ENCODE peak calls at places on chromosomes 7 and 10, in seven cellular contexts. One of them, this sample, is unnamed.

GRCh38 chr7:110204527-110204926 is 886.4 kb upstream of the LRRN3 start:
- DNase-seq in H1: peak; percentile 47
- DNase-seq in GM12878: no peak
- DNase-seq in SK-N-SH: no peak
- DNase-seq in GM12891: no peak
- DNase-seq in K562: no peak
- DNase-seq in HepG2: no peak
- DNase-seq in this sample: no peak

GRCh38 chr10:72525277-72525676 is 100.6 kb downstream of the MICU1 start:
- DNase-seq in HepG2: peak; percentile 74
- DNase-seq in H1: no peak
- DNase-seq in GM12878: no peak
- DNase-seq in GM12891: no peak
- DNase-seq in SK-N-SH: no peak
- DNase-seq in K562: no peak
- DNase-seq in this sample: no peak

GRCh38 chr10:96632974-96633373 is 46.2 kb upstream of the TM9SF3 start:
- DNase-seq in HepG2: no peak
- DNase-seq in GM12891: no peak
- DNase-seq in K562: no peak
- DNase-seq in GM12878: no peak
- DNase-seq in SK-N-SH: no peak
- DNase-seq in H1: no peak
- DNase-seq in this sample: no peak

GRCh38 chr7:157140118-157140905 is 1.6 kb downstream of the UBE3C start:
- DNase-seq in HepG2: no peak
- DNase-seq in GM12891: no peak
- DNase-seq in GM12878: no peak
- DNase-seq in H1: peak; percentile 31
- DNase-seq in SK-N-SH: no peak
- DNase-seq in K562: no peak
- DNase-seq in this sample: no peak

GRCh38 chr10:5530846-5531557 is 6.2 kb downstream of the CALML3 start:
- DNase-seq in H1: no peak
- DNase-seq in GM12878: no peak
- DNase-seq in HepG2: no peak
- DNase-seq in K562: no peak
- DNase-seq in GM12891: no peak
- DNase-seq in SK-N-SH: no peak
- DNase-seq in this sample: no peak

GRCh38 chr7:146366938-146367337 is 250.3 kb downstream of the CNTNAP2 start:
- DNase-seq in SK-N-SH: no peak
- DNase-seq in K562: no peak
- DNase-seq in GM12878: no peak
- DNase-seq in H1: no peak
- DNase-seq in HepG2: no peak
- DNase-seq in GM12891: no peak
- DNase-seq in this sample: no peak

GRCh38 chr7:100162874-100163533 is 4.5 kb upstream of the TRAPPC14 start:
- DNase-seq in H1: no peak
- DNase-seq in K562: peak; percentile 55
- DNase-seq in HepG2: no peak
- DNase-seq in SK-N-SH: peak; percentile 23
- DNase-seq in GM12891: no peak
- DNase-seq in GM12878: no peak
- DNase-seq in this sample: no peak

GRCh38 chr10:575312-576129 is 113.9 kb downstream of the DIP2C start:
- DNase-seq in GM12891: no peak
- DNase-seq in H1: no peak
- DNase-seq in SK-N-SH: no peak
- DNase-seq in K562: no peak
- DNase-seq in HepG2: no peak
- DNase-seq in GM12878: no peak
- DNase-seq in this sample: no peak

GRCh38 chr10:4353059-4353655 is 472.9 kb upstream of the AKR1E2 start:
- DNase-seq in HepG2: no peak
- DNase-seq in SK-N-SH: no peak
- DNase-seq in GM12878: no peak
- DNase-seq in H1: no peak
- DNase-seq in GM12891: no peak
- DNase-seq in K562: no peak
- DNase-seq in this sample: no peak

GRCh38 chr10:120205368-120206018 is 251.5 kb upstream of the PLPP4 start:
- DNase-seq in GM12891: no peak
- DNase-seq in HepG2: no peak
- DNase-seq in GM12878: no peak
- DNase-seq in SK-N-SH: no peak
- DNase-seq in H1: no peak
- DNase-seq in K562: no peak
- DNase-seq in this sample: no peak

GRCh38 chr10:124231188-124232135 is 138.1 kb upstream of the CHST15 start:
- DNase-seq in SK-N-SH: no peak
- DNase-seq in H1: no peak
- DNase-seq in GM12878: no peak
- DNase-seq in HepG2: no peak
- DNase-seq in GM12891: no peak
- DNase-seq in K562: no peak
- DNase-seq in this sample: peak; percentile 26

GRCh38 chr7:3461923-3462322 is 160.9 kb downstream of the SDK1 start:
- DNase-seq in SK-N-SH: no peak
- DNase-seq in H1: no peak
- DNase-seq in K562: no peak
- DNase-seq in GM12878: no peak
- DNase-seq in HepG2: no peak
- DNase-seq in GM12891: no peak
- DNase-seq in this sample: no peak

GRCh38 chr7:147894271-147894670 is 696.3 kb upstream of the C7orf33 start:
- DNase-seq in HepG2: no peak
- DNase-seq in SK-N-SH: peak; percentile 53
- DNase-seq in H1: no peak
- DNase-seq in K562: no peak
- DNase-seq in GM12878: no peak
- DNase-seq in GM12891: no peak
- DNase-seq in this sample: no peak

GRCh38 chr10:100969175-100970075 is at the start of gene SEMA4G:
- DNase-seq in H1: peak; percentile 90
- DNase-seq in SK-N-SH: peak; percentile 97
- DNase-seq in K562: peak; percentile 66
- DNase-seq in HepG2: peak; percentile 80
- DNase-seq in GM12878: no peak
- DNase-seq in GM12891: peak; percentile 78
- DNase-seq in this sample: peak; percentile 61

GRCh38 chr10:116947838-116948529 is 57.0 kb downstream of the SHTN1 start:
- DNase-seq in H1: no peak
- DNase-seq in HepG2: peak; percentile 54
- DNase-seq in K562: peak; percentile 4
- DNase-seq in SK-N-SH: no peak
- DNase-seq in GM12878: no peak
- DNase-seq in GM12891: no peak
- DNase-seq in this sample: no peak

GRCh38 chr7:79199961-79200360 is 253.5 kb downstream of the MAGI2 start:
- DNase-seq in SK-N-SH: no peak
- DNase-seq in K562: no peak
- DNase-seq in H1: no peak
- DNase-seq in GM12891: no peak
- DNase-seq in GM12878: no peak
- DNase-seq in HepG2: no peak
- DNase-seq in this sample: no peak

GRCh38 chr10:75651452-75651851 is 220.0 kb downstream of the LRMDA start:
- DNase-seq in GM12878: no peak
- DNase-seq in H1: no peak
- DNase-seq in SK-N-SH: no peak
- DNase-seq in HepG2: peak; percentile 13
- DNase-seq in GM12891: no peak
- DNase-seq in K562: no peak
- DNase-seq in this sample: no peak

GRCh38 chr10:129685271-129685670 is 218.2 kb downstream of the MGMT start:
- DNase-seq in SK-N-SH: no peak
- DNase-seq in H1: no peak
- DNase-seq in GM12891: no peak
- DNase-seq in GM12878: no peak
- DNase-seq in K562: no peak
- DNase-seq in HepG2: no peak
- DNase-seq in this sample: no peak

DNA sequence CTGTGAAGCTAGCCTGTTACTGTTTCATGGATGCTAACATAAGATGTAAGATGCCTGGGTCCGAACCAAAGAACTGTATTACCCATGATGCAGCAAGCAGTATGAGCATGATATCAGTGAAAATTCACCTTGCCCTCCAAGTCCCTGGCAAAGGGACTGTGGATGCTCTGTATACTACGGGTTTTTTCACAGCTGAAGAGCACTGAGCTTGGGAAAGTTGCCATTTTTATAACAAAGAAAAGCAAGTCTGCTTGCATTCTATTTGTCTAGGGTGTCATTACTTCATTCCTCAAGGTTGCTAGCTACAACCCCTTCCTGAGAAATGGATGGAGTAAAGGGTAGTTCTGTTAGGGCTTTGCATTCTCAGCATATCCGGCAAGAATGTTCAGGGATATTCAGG is 5.2 kb upstream of the GPR22 start:
- DNase-seq in K562: no peak
- DNase-seq in H1: no peak
- DNase-seq in SK-N-SH: no peak
- DNase-seq in GM12891: no peak
- DNase-seq in GM12878: no peak
- DNase-seq in HepG2: no peak
- DNase-seq in this sample: no peak
- TF ChIP-seq TAF1 in K562: no peak
- TF ChIP-seq TAF1 in H1: no peak
- TF ChIP-seq TAF1 in SK-N-SH: no peak
- TF ChIP-seq TAF1 in GM12891: no peak
- TF ChIP-seq TAF1 in GM12878: no peak
- TF ChIP-seq TAF1 in HepG2: no peak
- TF ChIP-seq TAF1 in this sample: no peak

DNA sequence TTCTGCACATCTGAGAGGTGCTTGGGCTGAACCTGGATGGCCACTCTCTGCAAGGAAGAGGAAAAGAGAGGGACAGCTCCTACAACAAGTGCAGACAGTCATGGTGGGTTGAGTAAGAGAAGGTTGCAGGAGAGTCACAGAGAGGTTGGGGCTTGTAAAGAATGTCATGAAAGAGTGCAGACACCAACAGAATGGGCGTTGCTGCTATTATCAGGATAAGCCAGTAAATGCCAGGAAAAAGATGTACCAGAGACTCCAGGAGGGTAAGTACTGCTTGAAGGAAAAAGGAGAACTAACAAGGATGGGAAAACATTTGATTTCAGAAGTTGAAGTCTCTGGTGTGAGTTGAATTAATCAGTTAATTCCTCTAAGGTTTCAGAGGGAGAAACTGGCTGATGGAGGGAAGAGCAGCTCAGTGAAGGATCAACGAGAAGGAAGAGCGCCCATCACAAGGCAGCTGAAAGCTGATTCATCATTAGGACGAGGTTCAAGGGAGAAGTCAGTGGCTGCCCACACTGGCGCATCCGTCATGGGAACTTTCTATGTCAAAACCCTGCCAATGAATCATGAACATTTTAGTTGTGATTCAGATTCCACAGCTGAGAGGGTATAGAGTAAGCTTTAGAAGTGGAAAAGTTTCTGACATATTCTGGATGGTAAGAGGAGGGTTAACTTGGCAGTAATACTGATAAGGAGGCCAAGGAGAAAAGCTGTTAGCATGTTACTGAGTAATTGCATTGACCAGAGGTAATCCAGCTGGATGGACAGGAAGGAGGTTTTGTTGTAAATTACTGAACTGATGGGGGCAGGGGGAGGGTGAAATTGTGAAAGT is 78.0 kb upstream of the NRP1 start:
- DNase-seq in K562: no peak
- DNase-seq in SK-N-SH: no peak
- DNase-seq in GM12891: no peak
- DNase-seq in H1: no peak
- DNase-seq in HepG2: no peak
- DNase-seq in GM12878: no peak
- DNase-seq in this sample: no peak
- TF ChIP-seq TAF1 in K562: no peak
- TF ChIP-seq TAF1 in SK-N-SH: no peak
- TF ChIP-seq TAF1 in GM12891: no peak
- TF ChIP-seq TAF1 in H1: no peak
- TF ChIP-seq TAF1 in HepG2: no peak
- TF ChIP-seq TAF1 in GM12878: no peak
- TF ChIP-seq TAF1 in this sample: no peak

GRCh38 chr7:93574269-93574645 is 267 bp downstream of the CALCR start:
- DNase-seq in GM12878: no peak
- DNase-seq in SK-N-SH: peak; percentile 48
- DNase-seq in HepG2: no peak
- DNase-seq in H1: no peak
- DNase-seq in K562: no peak
- DNase-seq in GM12891: no peak
- DNase-seq in this sample: no peak

GRCh38 chr7:93575555-93576397 is 1.3 kb upstream of the CALCR start:
- DNase-seq in HepG2: no peak
- DNase-seq in H1: peak; percentile 59
- DNase-seq in GM12878: no peak
- DNase-seq in GM12891: no peak
- DNase-seq in SK-N-SH: peak; percentile 50
- DNase-seq in K562: no peak
- DNase-seq in this sample: no peak

GRCh38 chr7:93574646-93575554 is at the start of gene CALCR:
- DNase-seq in K562: no peak
- DNase-seq in GM12878: no peak
- DNase-seq in SK-N-SH: peak; percentile 71
- DNase-seq in GM12891: no peak
- DNase-seq in H1: peak; percentile 73
- DNase-seq in HepG2: no peak
- DNase-seq in this sample: no peak

GRCh38 chr7:93578762-93579161 is 4.2 kb upstream of the CALCR start:
- DNase-seq in HepG2: peak; percentile 28
- DNase-seq in H1: no peak
- DNase-seq in K562: no peak
- DNase-seq in GM12878: no peak
- DNase-seq in GM12891: no peak
- DNase-seq in SK-N-SH: no peak
- DNase-seq in this sample: no peak
- TF ChIP-seq TAF1 in HepG2: no peak
- TF ChIP-seq TAF1 in H1: no peak
- TF ChIP-seq TAF1 in K562: no peak
- TF ChIP-seq TAF1 in GM12878: no peak
- TF ChIP-seq TAF1 in GM12891: no peak
- TF ChIP-seq TAF1 in SK-N-SH: no peak
- TF ChIP-seq TAF1 in this sample: no peak

GRCh38 chr10:35685402-35685801 is 43.3 kb upstream of the FZD8 start:
- DNase-seq in HepG2: peak; percentile 82
- DNase-seq in SK-N-SH: no peak
- DNase-seq in H1: no peak
- DNase-seq in GM12878: no peak
- DNase-seq in K562: no peak
- DNase-seq in GM12891: no peak
- DNase-seq in this sample: no peak

GRCh38 chr10:35690534-35690933 is 48.4 kb upstream of the FZD8 start:
- DNase-seq in GM12878: no peak
- DNase-seq in HepG2: peak; percentile 8
- DNase-seq in K562: no peak
- DNase-seq in SK-N-SH: no peak
- DNase-seq in H1: no peak
- DNase-seq in GM12891: no peak
- DNase-seq in this sample: no peak

DNA sequence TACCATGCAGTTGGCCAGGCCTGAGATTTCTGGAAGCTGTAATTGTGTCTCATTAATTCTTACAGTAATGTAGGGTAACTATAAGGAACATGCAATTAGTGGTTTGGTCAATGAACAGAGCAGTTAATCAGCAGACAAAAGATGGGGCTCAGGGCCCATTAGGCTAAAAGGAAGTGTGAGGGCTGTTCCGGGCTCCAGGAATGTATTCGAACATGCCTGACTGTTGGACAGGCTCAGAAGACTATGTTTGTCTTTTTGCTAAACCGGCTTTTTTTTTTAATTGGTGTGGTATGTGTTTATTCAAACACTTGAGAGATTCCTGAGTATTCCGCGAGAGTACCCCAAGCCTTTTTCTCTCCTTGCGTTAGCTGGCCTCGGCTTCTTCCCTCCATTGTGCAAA is 42.5 kb upstream of the FZD8 start:
- DNase-seq in K562: no peak
- DNase-seq in SK-N-SH: no peak
- DNase-seq in GM12878: no peak
- DNase-seq in HepG2: no peak
- DNase-seq in GM12891: no peak
- DNase-seq in H1: no peak
- DNase-seq in this sample: no peak
- TF ChIP-seq TAF1 in K562: no peak
- TF ChIP-seq TAF1 in SK-N-SH: no peak
- TF ChIP-seq TAF1 in GM12878: no peak
- TF ChIP-seq TAF1 in HepG2: no peak
- TF ChIP-seq TAF1 in GM12891: no peak
- TF ChIP-seq TAF1 in H1: no peak
- TF ChIP-seq TAF1 in this sample: no peak